ENCODE peak calls at places on chromosome 6, in four cellular contexts. Q is activated CD4-positive, alpha-beta T cell treated with anti-CD3 and anti-CD28 coated beads, Interleukin-2, amount 50 U/mL, for 4 hours; P is activated CD4-positive, CD25-positive, alpha-beta regulatory T cell; W is fibroblast of lung. N is an unnamed sample.
A peak's percentile ranks its signal among the peaks of the same experiment; 100 is the strongest.

GRCh38 chr6:138503881-138504680 is 4.8 kb upstream of the NHSL1 start:
- DNase-seq in P (no peak), Q (no peak), W (no peak), N (no peak)

GRCh38 chr6:111978826-111979225 is 75.1 kb upstream of the CCN6 start:
- DNase-seq in Q (no peak), W (peak; percentile 9), P (no peak), N (no peak)

GRCh38 chr6:6221829-6222535 is 98.5 kb downstream of the F13A1 start:
- DNase-seq in P (no peak), Q (no peak), W (no peak), N (no peak)

GRCh38 chr6:24614048-24614420 is 32.0 kb downstream of the KIAA0319 start:
- DNase-seq in Q (no peak), P (no peak), W (no peak), N (no peak)

GRCh38 chr6:132669690-132670291 is 10.8 kb upstream of the TAAR1 start:
- DNase-seq in P (no peak), Q (no peak), W (peak; percentile 76), N (peak; percentile 61)

GRCh38 chr6:24126586-24127192 is 674 bp downstream of the NRSN1 start:
- DNase-seq in Q (no peak), P (no peak), W (peak; percentile 55), N (peak; percentile 37)

GRCh38 chr6:149306967-149307366 is 10.5 kb upstream of the TAB2 start:
- DNase-seq in Q (no peak), W (no peak), P (no peak), N (peak; percentile 13)

GRCh38 chr6:168100011-168100802 is 21.2 kb upstream of the FRMD1 start:
- DNase-seq in W (no peak), P (no peak), Q (no peak), N (no peak)

GRCh38 chr6:37643851-37644672 is 53.6 kb downstream of the MDGA1 start:
- DNase-seq in P (no peak), W (no peak), Q (no peak), N (no peak)

GRCh38 chr6:71388846-71389543 is 100.4 kb downstream of the OGFRL1 start:
- DNase-seq in P (no peak), W (no peak), Q (no peak), N (no peak)

GRCh38 chr6:11276911-11277274 is 44.4 kb upstream of the NEDD9 start:
- DNase-seq in Q (no peak), W (no peak), P (no peak), N (no peak)

GRCh38 chr6:31452859-31453258 is 45.1 kb upstream of the MICB start:
- DNase-seq in Q (no peak), W (no peak), P (no peak), N (no peak)

GRCh38 chr6:148328876-148329567 is 13.6 kb upstream of the SASH1 start:
- DNase-seq in W (no peak), P (no peak), Q (no peak), N (no peak)

GRCh38 chr6:151330130-151330715 is 61.1 kb downstream of the ZBTB2 start:
- DNase-seq in P (no peak), W (peak; percentile 91), Q (no peak), N (peak; percentile 71)

GRCh38 chr6:13484827-13485226 is 2.6 kb downstream of the GFOD1 start:
- DNase-seq in W (no peak), Q (no peak), P (no peak), N (no peak)

GRCh38 chr6:138691595-138692057 is 81.9 kb upstream of the CCDC28A start:
- DNase-seq in W (peak; percentile 78), P (no peak), Q (no peak), N (peak; percentile 72)

GRCh38 chr6:96301781-96302180 is 219.8 kb upstream of the UFL1 start:
- DNase-seq in Q (no peak), W (no peak), P (no peak), N (no peak)

GRCh38 chr6:34575326-34575725 is 19.2 kb upstream of the SPDEF start:
- DNase-seq in P (no peak), W (no peak), Q (no peak), N (no peak)

GRCh38 chr6:130320908-130321307 is 44.9 kb upstream of the TMEM200A start:
- DNase-seq in W (no peak), Q (no peak), P (no peak), N (no peak)

GRCh38 chr6:389622-390021 is 1.9 kb upstream of the IRF4 start:
- DNase-seq in P (no peak), W (peak; percentile 35), Q (no peak), N (no peak)

GRCh38 chr6:111784423-111784822 is 88.8 kb downstream of the FYN start:
- DNase-seq in P (no peak), W (peak; percentile 18), Q (no peak), N (no peak)

GRCh38 chr6:46940433-46941226 is 18.9 kb upstream of the ADGRF5 start:
- DNase-seq in W (no peak), P (no peak), Q (no peak), N (no peak)

GRCh38 chr6:90333928-90334327 is 37.3 kb upstream of the BACH2 start:
- DNase-seq in P (no peak), Q (no peak), W (no peak), N (no peak)

GRCh38 chr6:38404355-38404754 is 235.4 kb downstream of the BTBD9 start:
- DNase-seq in W (peak; percentile 6), Q (no peak), P (no peak), N (no peak)